ENCODE peak calls at places on chromosomes 11 and 22, in six cellular contexts. G is Panc1, C is Peyer's patch, S is breast epithelium, L is PC-9, Q is brain microvascular endothelial cell. T is an unnamed sample. For H3K36me3, the result is how much of the 10 kb centered on the place peaks cover.

GRCh38 chr11:2209370-2209801 is 37.8 kb upstream of the TH start:
- DNase-seq in G (no peak), C (peak), S (peak), L (no peak), Q (no peak), T (no peak)

GRCh38 chr11:78190871-78191538 is 2.3 kb downstream of the USP35 start:
- DNase-seq in G (no peak), C (peak), S (peak), L (no peak), Q (no peak), T (no peak)

GRCh38 chr11:20260307-20260706 is 100.0 kb upstream of the DBX1 start:
- DNase-seq in G (no peak), C (no peak), S (no peak), L (no peak), Q (no peak), T (no peak)

GRCh38 chr22:41242396-41243117 is 1.8 kb upstream of the CHADL start:
- DNase-seq in G (no peak), C (no peak), S (no peak), L (no peak), Q (no peak), T (no peak)

GRCh38 chr11:499201-500076 is 7.6 kb downstream of the RNH1 start:
- DNase-seq in G (no peak), C (no peak), S (no peak), L (no peak), Q (no peak), T (no peak)

GRCh38 chr11:66595245-66595904 is 2.4 kb downstream of the CCS start:
- DNase-seq in G (no peak), C (no peak), S (no peak), L (no peak), Q (no peak), T (no peak)

GRCh38 chr22:19048531-19048930 is 73.7 kb downstream of the DGCR2 start:
- DNase-seq in G (no peak), C (no peak), S (no peak), L (no peak), Q (no peak), T (no peak)

GRCh38 chr11:70860855-70861254 is 391.5 kb downstream of the SHANK2 start:
- DNase-seq in G (no peak), C (no peak), S (no peak), L (no peak), Q (no peak), T (no peak)

GRCh38 chr11:15737326-15737725 is 619.0 kb downstream of the SOX6 start:
- DNase-seq in G (no peak), C (no peak), S (no peak), L (no peak), Q (no peak), T (no peak)

GRCh38 chr22:17198188-17199130 is 20.8 kb downstream of the ADA2 start:
- DNase-seq in G (no peak), C (no peak), S (no peak), L (no peak), Q (no peak), T (no peak)

GRCh38 chr11:61711493-61711892 is 31.3 kb downstream of the DAGLA start:
- DNase-seq in G (no peak), C (no peak), S (no peak), L (no peak), Q (no peak), T (no peak)
- H3K27ac ChIP-seq in G (no peak), C (no peak), S (no peak), L (no peak), Q (no peak), T (peak)

GRCh38 chr11:68893282-68893681 is 10.3 kb downstream of the MRPL21 start:
- DNase-seq in G (no peak), C (no peak), S (no peak), L (no peak), Q (no peak), T (no peak)

GRCh38 chr11:68900835-68901381 is 2.7 kb downstream of the MRPL21 start:
- DNase-seq in G (no peak), C (no peak), S (no peak), L (no peak), Q (no peak), T (no peak)

GRCh38 chr11:68896171-68896959 is 7.3 kb downstream of the MRPL21 start:
- DNase-seq in G (no peak), C (no peak), S (no peak), L (no peak), Q (no peak), T (no peak)

GRCh38 chr11:68892576-68892975 is 11.1 kb downstream of the MRPL21 start:
- DNase-seq in G (no peak), C (no peak), S (no peak), L (no peak), Q (no peak), T (no peak)

DNA sequence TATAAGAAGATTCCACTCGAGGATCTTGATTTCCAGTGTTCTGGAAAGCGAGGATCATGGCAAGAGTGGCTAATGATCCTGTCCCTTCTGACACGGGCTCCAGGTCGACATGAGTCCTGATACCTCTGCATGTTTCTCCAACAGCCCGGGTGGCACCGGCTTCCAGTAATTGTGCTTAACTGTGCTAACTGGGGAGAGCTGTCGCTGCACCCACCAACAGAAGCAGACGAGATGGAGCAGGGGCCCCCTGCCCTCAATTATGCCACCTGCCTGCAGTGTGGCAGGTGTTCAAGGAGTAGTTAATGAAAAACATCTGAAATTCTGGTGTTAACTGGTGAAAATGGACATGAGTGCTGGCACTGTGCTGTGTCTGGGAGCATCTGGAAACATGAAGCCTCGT is 6.2 kb downstream of the MRPL21 start:
- DNase-seq in G (no peak), C (no peak), S (no peak), L (no peak), Q (no peak), T (no peak)
- H3K36me3 ChIP-seq in G (under half), C (under half), S (under half), L (under half), Q (under half), T (half or more)

DNA sequence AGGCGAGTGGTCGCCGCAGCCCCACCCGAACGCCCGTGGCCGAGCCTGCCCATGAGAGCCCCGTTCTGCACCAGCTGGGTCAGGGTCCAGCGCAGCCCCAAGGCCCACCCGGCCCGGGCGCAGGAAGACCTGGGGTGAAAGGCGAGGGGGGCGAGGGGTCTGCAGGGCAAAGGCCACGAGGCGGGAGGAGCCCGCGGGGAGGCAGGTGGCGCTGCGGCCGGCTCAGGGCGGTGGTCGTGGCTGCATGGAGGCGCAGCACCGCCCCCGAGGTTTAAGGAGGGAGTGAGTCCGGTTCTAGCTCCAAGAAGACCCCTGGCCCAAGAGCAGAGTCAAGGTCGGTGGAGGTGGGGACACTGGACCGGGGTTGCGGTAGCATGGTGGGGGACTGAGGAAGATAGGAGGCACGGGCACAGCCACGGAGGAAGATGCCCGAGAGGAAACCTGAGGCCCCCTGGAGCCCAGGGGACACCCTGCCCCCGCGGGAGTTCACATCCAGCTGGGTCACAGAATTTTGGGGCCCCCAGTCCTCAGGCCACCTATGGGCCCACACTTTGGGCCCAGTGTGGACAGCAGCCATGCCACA is 498 bp upstream of the HDAC10 start:
- DNase-seq in G (no peak), C (no peak), S (no peak), L (no peak), Q (no peak), T (no peak)
- H3K27ac ChIP-seq in G (peak), C (peak), S (peak), L (no peak), Q (no peak), T (no peak)

GRCh38 chr11:132052904-132053303 is 682.5 kb downstream of the NTM start:
- DNase-seq in G (no peak), C (no peak), S (no peak), L (no peak), Q (peak), T (no peak)
- H3K36me3 ChIP-seq in G (under half), C (under half), S (under half), L (under half), Q (under half), T (under half)

GRCh38 chr22:26589367-26589844 is 526 bp downstream of the TPST2 start:
- DNase-seq in G (no peak), C (peak), S (no peak), L (no peak), Q (no peak), T (no peak)

GRCh38 chr22:26589845-26590524 is at the start of gene TPST2:
- DNase-seq in G (no peak), C (peak), S (peak), L (peak), Q (peak), T (no peak)

GRCh38 chr22:26590525-26590858 is 560 bp upstream of the TPST2 start:
- DNase-seq in G (no peak), C (no peak), S (no peak), L (no peak), Q (no peak), T (no peak)

GRCh38 chr22:26587991-26588613 is 1.8 kb downstream of the TPST2 start:
- DNase-seq in G (no peak), C (no peak), S (no peak), L (no peak), Q (peak), T (no peak)

GRCh38 chr22:26588749-26589366 is 1.1 kb downstream of the TPST2 start:
- DNase-seq in G (no peak), C (no peak), S (no peak), L (no peak), Q (no peak), T (no peak)
- H3K27ac ChIP-seq in G (peak), C (peak), S (peak), L (no peak), Q (peak), T (no peak)

GRCh38 chr22:42829311-42829710 is 27.8 kb downstream of the ARFGAP3 start:
- DNase-seq in G (no peak), C (no peak), S (no peak), L (no peak), Q (no peak), T (no peak)
- H3K36me3 ChIP-seq in G (under half), C (under half), S (under half), L (under half), Q (half or more), T (under half)

GRCh38 chr11:25924586-25924985 is 407.3 kb upstream of the ANO3 start:
- DNase-seq in G (no peak), C (no peak), S (no peak), L (no peak), Q (no peak), T (no peak)

GRCh38 chr11:25928076-25928475 is 403.9 kb upstream of the ANO3 start:
- DNase-seq in G (no peak), C (no peak), S (no peak), L (no peak), Q (no peak), T (no peak)

GRCh38 chr11:25925359-25925758 is 406.6 kb upstream of the ANO3 start:
- DNase-seq in G (no peak), C (no peak), S (no peak), L (no peak), Q (no peak), T (no peak)

DNA sequence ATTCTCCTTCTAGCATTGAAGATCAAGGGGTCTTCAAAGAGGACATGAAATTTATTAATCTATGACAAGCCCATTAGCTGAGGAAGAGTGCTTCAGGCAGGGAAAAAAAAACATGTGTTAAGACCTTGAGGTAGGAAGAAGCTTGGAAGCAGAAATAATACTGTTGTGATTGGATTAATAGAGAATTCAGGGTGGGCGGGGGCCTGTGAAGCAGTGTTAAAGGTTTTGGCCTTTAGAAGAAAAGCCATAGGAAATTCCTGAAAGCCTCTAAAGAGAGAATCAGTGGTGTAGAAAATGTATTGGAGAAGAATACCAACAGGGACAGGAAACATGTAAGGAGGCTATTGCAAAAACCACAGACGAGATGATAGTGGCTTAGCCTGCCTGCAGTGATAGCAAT is 404.5 kb upstream of the ANO3 start:
- DNase-seq in G (no peak), C (no peak), S (no peak), L (no peak), Q (peak), T (no peak)
- H3K27ac ChIP-seq in G (no peak), C (no peak), S (no peak), L (no peak), Q (no peak), T (no peak)

GRCh38 chr22:46693634-46694422 is 44.2 kb downstream of the CERK start:
- DNase-seq in G (no peak), C (no peak), S (no peak), L (no peak), Q (no peak), T (no peak)
- H3K36me3 ChIP-seq in G (under half), C (under half), S (under half), L (under half), Q (half or more), T (half or more)

GRCh38 chr11:118439656-118440055 is 3.4 kb downstream of the KMT2A start:
- DNase-seq in G (no peak), C (no peak), S (no peak), L (no peak), Q (no peak), T (no peak)
- H3K27ac ChIP-seq in G (peak), C (no peak), S (no peak), L (no peak), Q (no peak), T (no peak)